ENCODE peak calls at places on chromosomes 13 and 19, in seven cellular contexts. O, Y, I, R, A, T and Q are unnamed samples.

GRCh38 chr13:49859568-49859967 is 67.1 kb upstream of the KPNA3 start:
- DNase-seq in T (no peak), O (peak), I (no peak), R (peak), Y (no peak), A (peak), Q (peak)

GRCh38 chr13:50078512-50079277 is 63.5 kb downstream of the KCNRG start:
- DNase-seq in Y (no peak), R (no peak), A (no peak), O (no peak), T (no peak), I (no peak), Q (peak)

GRCh38 chr19:27777726-27778125 is 1435.2 kb downstream of the UQCRFS1 start:
- DNase-seq in R (no peak), O (no peak), T (no peak), A (peak), Y (no peak), I (peak), Q (no peak)

GRCh38 chr13:72808917-72809500 is 27.1 kb downstream of the PIBF1 start:
- DNase-seq in A (peak), Y (no peak), T (no peak), O (peak), R (peak), I (peak), Q (peak)

GRCh38 chr13:109569938-109570711 is 216.3 kb downstream of the IRS2 start:
- DNase-seq in I (no peak), R (no peak), Y (no peak), A (peak), O (no peak), T (no peak), Q (no peak)

GRCh38 chr13:99955747-99956472 is 15.7 kb downstream of the ZIC5 start:
- DNase-seq in I (peak), O (peak), A (peak), Y (no peak), T (no peak), R (peak), Q (peak)

GRCh38 chr19:1266116-1266817 is 2.9 kb upstream of the CIRBP start:
- DNase-seq in Y (peak), O (peak), I (peak), A (peak), T (peak), R (peak), Q (peak)

GRCh38 chr13:44305845-44306244 is 67.8 kb upstream of the SERP2 start:
- DNase-seq in Y (no peak), A (peak), T (no peak), R (peak), I (peak), O (peak), Q (peak)

GRCh38 chr19:16185925-16186234 is 670 bp downstream of the FAM32A start:
- DNase-seq in I (no peak), O (no peak), Y (no peak), R (peak), T (no peak), A (no peak), Q (no peak)

GRCh38 chr13:94478913-94479312 is 569 bp downstream of the DCT start:
- DNase-seq in O (no peak), I (no peak), A (no peak), Y (no peak), R (no peak), T (no peak), Q (no peak)

GRCh38 chr19:47615230-47615629 is 6.3 kb downstream of the BICRA start:
- DNase-seq in R (no peak), Y (no peak), O (no peak), T (no peak), I (no peak), A (no peak), Q (no peak)

GRCh38 chr13:33519561-33520479 is 234.3 kb upstream of the STARD13 start:
- DNase-seq in T (no peak), Y (no peak), R (peak), I (no peak), A (peak), O (peak), Q (peak)

GRCh38 chr13:42477588-42478190 is 96.3 kb upstream of the TNFSF11 start:
- DNase-seq in Y (no peak), T (no peak), R (no peak), O (no peak), I (no peak), A (peak), Q (no peak)

GRCh38 chr13:51920267-51920666 is 58.5 kb downstream of the CCDC70 start:
- DNase-seq in T (no peak), I (no peak), R (no peak), Y (no peak), A (no peak), O (no peak), Q (no peak)

GRCh38 chr13:109743706-109744453 is 42.5 kb downstream of the IRS2 start:
- DNase-seq in R (peak), A (peak), Y (no peak), I (no peak), O (peak), T (no peak), Q (peak)

GRCh38 chr19:54325194-54325621 is 12.2 kb upstream of the LILRA5 start:
- DNase-seq in I (peak), A (peak), O (peak), Y (no peak), R (peak), T (no peak), Q (peak)

GRCh38 chr13:114048463-114048862 is 74.6 kb upstream of the C13orf46 start:
- DNase-seq in I (peak), R (no peak), T (no peak), Y (no peak), A (no peak), O (no peak), Q (no peak)

GRCh38 chr19:1806184-1807029 is 5.7 kb downstream of the ATP8B3 start:
- DNase-seq in O (no peak), A (no peak), T (no peak), R (no peak), I (no peak), Y (peak), Q (no peak)

GRCh38 chr13:42574435-42575311 is 721 bp downstream of the TNFSF11 start:
- DNase-seq in T (no peak), O (no peak), A (peak), I (peak), R (no peak), Y (no peak), Q (no peak)

GRCh38 chr13:57634829-57635165 is 3.3 kb downstream of the PCDH17 start:
- DNase-seq in R (no peak), I (peak), T (peak), A (no peak), O (no peak), Y (peak), Q (no peak)

GRCh38 chr19:49356382-49356781 is 5.8 kb downstream of the TEAD2 start:
- DNase-seq in A (no peak), T (no peak), Y (no peak), I (no peak), O (no peak), R (no peak), Q (no peak)

GRCh38 chr19:46660601-46661019 is 372 bp downstream of the DACT3 start:
- DNase-seq in O (no peak), R (no peak), T (no peak), Y (no peak), A (no peak), I (peak), Q (no peak)

GRCh38 chr19:6018786-6019185 is 40.8 kb upstream of the RANBP3 start:
- DNase-seq in T (no peak), Y (no peak), A (no peak), O (no peak), I (peak), R (no peak), Q (no peak)
- TF ChIP-seq CTCF in T (no peak), Y (no peak), A (peak), O (no peak), I (peak), R (no peak), Q (no peak)

DNA sequence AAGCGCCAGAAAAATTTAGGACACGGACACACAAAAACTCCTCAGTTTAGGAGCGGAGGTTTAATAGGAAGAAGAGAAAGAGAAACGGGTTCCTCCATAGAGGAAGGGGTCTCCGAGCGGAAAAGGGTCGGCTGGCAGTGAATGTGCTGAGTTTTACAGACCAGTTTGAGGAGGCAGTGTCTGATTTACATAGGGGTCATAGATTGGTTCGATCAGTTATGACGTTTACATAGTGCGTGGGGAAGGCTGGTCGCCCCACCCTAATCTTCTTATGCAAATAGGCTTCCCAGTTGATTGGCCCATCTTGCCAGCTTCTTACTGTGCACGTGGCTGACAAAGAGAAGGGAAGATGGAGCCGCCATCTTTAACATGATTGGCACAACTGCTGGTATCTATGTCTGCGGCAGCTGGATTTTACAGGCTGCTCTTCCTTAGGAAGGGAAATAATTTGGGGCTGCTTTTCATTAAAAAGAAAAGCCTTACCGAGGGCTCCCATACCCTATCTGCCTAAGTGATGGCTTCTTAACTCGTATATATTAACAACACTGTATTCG is 1.2 kb upstream of the ZNF225 start:
- DNase-seq in Y (no peak), R (peak), T (no peak), O (peak), I (peak), A (peak), Q (peak)
- H3K4me3 ChIP-seq in Y (peak), R (peak), T (peak), O (peak), I (peak), A (peak), Q (peak)

GRCh38 chr19:58228584-58229254 is at the start of gene ZNF544:
- DNase-seq in O (peak), Y (peak), I (peak), A (peak), T (peak), R (peak), Q (peak)
- TF ChIP-seq CTCF in O (peak), Y (no peak), I (no peak), A (peak), T (no peak), R (peak), Q (peak)

GRCh38 chr13:36214163-36214921 is at the start of gene SOHLH2:
- DNase-seq in O (no peak), I (no peak), A (no peak), Y (no peak), R (no peak), T (no peak), Q (no peak)
- H3K4me3 ChIP-seq in O (no peak), I (no peak), A (no peak), Y (no peak), R (no peak), T (no peak), Q (no peak)

GRCh38 chr13:85896516-85897450 is 97.6 kb upstream of the SLITRK6 start:
- DNase-seq in Y (no peak), I (peak), R (no peak), T (no peak), O (peak), A (peak), Q (no peak)
- TF ChIP-seq CTCF in Y (no peak), I (peak), R (no peak), T (no peak), O (peak), A (peak), Q (no peak)

GRCh38 chr13:27006519-27007161 is 165.0 kb downstream of the USP12 start:
- DNase-seq in A (peak), I (peak), Y (no peak), R (peak), O (peak), T (no peak), Q (peak)

GRCh38 chr13:27008733-27009132 is 162.9 kb downstream of the USP12 start:
- DNase-seq in T (no peak), R (no peak), I (no peak), O (no peak), A (no peak), Y (no peak), Q (no peak)

GRCh38 chr13:27005976-27006518 is 165.6 kb downstream of the USP12 start:
- DNase-seq in O (no peak), R (no peak), Y (no peak), T (no peak), A (no peak), I (no peak), Q (no peak)

GRCh38 chr13:27005556-27005955 is 166.1 kb downstream of the USP12 start:
- DNase-seq in Y (no peak), O (no peak), A (no peak), T (no peak), I (peak), R (peak), Q (no peak)

GRCh38 chr13:27007166-27007565 is 164.4 kb downstream of the USP12 start:
- DNase-seq in I (peak), O (no peak), T (no peak), A (no peak), R (no peak), Y (no peak), Q (no peak)
- H3K4me3 ChIP-seq in I (peak), O (no peak), T (peak), A (no peak), R (peak), Y (peak), Q (no peak)

GRCh38 chr13:28805193-28805819 is 14.8 kb upstream of the MTUS2 start:
- DNase-seq in O (no peak), R (no peak), T (peak), Y (no peak), I (peak), A (peak), Q (peak)
- TF ChIP-seq CTCF in O (peak), R (peak), T (no peak), Y (peak), I (peak), A (peak), Q (peak)

GRCh38 chr19:13781547-13781946 is 7.3 kb downstream of the C19orf53 start:
- DNase-seq in O (peak), A (peak), T (peak), I (peak), R (peak), Y (peak), Q (peak)
- H3K4me3 ChIP-seq in O (no peak), A (no peak), T (no peak), I (no peak), R (no peak), Y (no peak), Q (no peak)

DNA sequence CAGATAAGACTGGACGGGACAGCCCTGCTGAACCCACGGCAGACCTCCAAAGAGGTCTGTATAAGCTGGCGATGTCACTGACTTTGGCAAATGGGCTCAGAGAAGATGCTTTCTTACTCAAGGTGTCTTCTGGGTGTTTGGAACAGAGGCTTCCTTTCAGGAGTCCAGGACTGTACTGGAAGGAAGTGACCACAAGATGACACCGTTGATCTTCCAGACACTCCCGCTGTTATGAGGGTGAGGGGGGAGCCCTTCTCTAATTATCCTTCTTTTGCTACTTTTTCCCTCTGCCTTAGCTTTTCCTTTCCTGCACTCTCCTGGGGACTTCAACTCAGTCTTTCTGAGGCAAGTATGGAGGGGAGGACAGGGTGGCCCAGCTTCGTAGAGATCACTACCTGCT is 65.2 kb upstream of the ZNF599 start:
- DNase-seq in A (peak), R (no peak), O (no peak), Y (no peak), I (peak), T (no peak), Q (no peak)
- TF ChIP-seq CTCF in A (no peak), R (peak), O (peak), Y (no peak), I (no peak), T (no peak), Q (no peak)

GRCh38 chr19:50418186-50419021 is at the start of gene SPIB:
- DNase-seq in O (no peak), T (no peak), R (no peak), I (peak), Y (no peak), A (no peak), Q (no peak)
- H3K4me3 ChIP-seq in O (no peak), T (no peak), R (no peak), I (peak), Y (no peak), A (no peak), Q (no peak)